ENCODE peak calls at places on chromosomes 7 and 10, in six cellular contexts. One of them, this sample, is unnamed.

GRCh38 chr10:10734356-10735064 is 283.2 kb upstream of the CELF2 start:
- DNase-seq in heart left ventricle: no peak
- DNase-seq in small intestine: no peak
- DNase-seq in left lobe of liver: no peak
- DNase-seq in astrocyte of the hippocampus: no peak
- DNase-seq in nucleus accumbens: no peak
- DNase-seq in this sample: no peak

GRCh38 chr10:119333146-119333792 is 125.9 kb downstream of the GRK5 start:
- DNase-seq in heart left ventricle: peak
- DNase-seq in small intestine: no peak
- DNase-seq in left lobe of liver: no peak
- DNase-seq in astrocyte of the hippocampus: no peak
- DNase-seq in nucleus accumbens: no peak
- DNase-seq in this sample: peak

GRCh38 chr10:96789571-96790108 is 42.5 kb upstream of the LCOR start:
- DNase-seq in heart left ventricle: peak
- DNase-seq in small intestine: no peak
- DNase-seq in left lobe of liver: no peak
- DNase-seq in astrocyte of the hippocampus: no peak
- DNase-seq in nucleus accumbens: no peak
- DNase-seq in this sample: peak

GRCh38 chr7:54877683-54878082 is 118.7 kb upstream of the SEC61G start:
- DNase-seq in heart left ventricle: no peak
- DNase-seq in small intestine: peak
- DNase-seq in left lobe of liver: no peak
- DNase-seq in astrocyte of the hippocampus: no peak
- DNase-seq in nucleus accumbens: no peak
- DNase-seq in this sample: peak

GRCh38 chr10:110783509-110784103 is 88.1 kb upstream of the PDCD4 start:
- DNase-seq in heart left ventricle: no peak
- DNase-seq in small intestine: no peak
- DNase-seq in left lobe of liver: no peak
- DNase-seq in astrocyte of the hippocampus: no peak
- DNase-seq in nucleus accumbens: no peak
- DNase-seq in this sample: no peak

GRCh38 chr10:79184141-79184625 is 115.4 kb downstream of the ZMIZ1 start:
- DNase-seq in heart left ventricle: no peak
- DNase-seq in small intestine: peak
- DNase-seq in left lobe of liver: no peak
- DNase-seq in astrocyte of the hippocampus: peak
- DNase-seq in nucleus accumbens: no peak
- DNase-seq in this sample: peak

GRCh38 chr7:70238171-70238575 is 639.9 kb downstream of the AUTS2 start:
- DNase-seq in heart left ventricle: no peak
- DNase-seq in small intestine: no peak
- DNase-seq in left lobe of liver: no peak
- DNase-seq in astrocyte of the hippocampus: peak
- DNase-seq in nucleus accumbens: no peak
- DNase-seq in this sample: no peak

GRCh38 chr7:130494480-130494879 is 2.6 kb downstream of the MEST start:
- DNase-seq in heart left ventricle: no peak
- DNase-seq in small intestine: no peak
- DNase-seq in left lobe of liver: no peak
- DNase-seq in astrocyte of the hippocampus: no peak
- DNase-seq in nucleus accumbens: no peak
- DNase-seq in this sample: no peak

GRCh38 chr10:127310389-127310788 is 114.0 kb upstream of the INSYN2A start:
- DNase-seq in heart left ventricle: no peak
- DNase-seq in small intestine: no peak
- DNase-seq in left lobe of liver: no peak
- DNase-seq in astrocyte of the hippocampus: no peak
- DNase-seq in nucleus accumbens: no peak
- DNase-seq in this sample: no peak

GRCh38 chr10:119750391-119751230 is 24.8 kb downstream of the INPP5F start:
- DNase-seq in heart left ventricle: peak
- DNase-seq in small intestine: peak
- DNase-seq in left lobe of liver: peak
- DNase-seq in astrocyte of the hippocampus: peak
- DNase-seq in nucleus accumbens: peak
- DNase-seq in this sample: peak

GRCh38 chr7:111473449-111474198 is 88.7 kb downstream of the IMMP2L start:
- DNase-seq in heart left ventricle: no peak
- DNase-seq in small intestine: no peak
- DNase-seq in left lobe of liver: no peak
- DNase-seq in astrocyte of the hippocampus: no peak
- DNase-seq in nucleus accumbens: no peak
- DNase-seq in this sample: no peak

This sample was measured in renal cortical epithelial cell.